ENCODE peak calls at places on chromosome 6, in ten cellular contexts. W, O, G, Y, I, P, V, D, L and M are unnamed samples.

GRCh38 chr6:90219168-90219985 is 77.3 kb downstream of the BACH2 start:
- DNase-seq in V (no peak), G (no peak), Y (peak; percentile 81), W (no peak), O (peak; percentile 90), D (no peak), P (no peak), I (peak; percentile 86), L (no peak), M (no peak)

GRCh38 chr6:18656506-18656905 is 269.4 kb downstream of the RNF144B start:
- DNase-seq in G (no peak), Y (no peak), O (no peak), P (no peak), V (no peak), D (no peak), W (no peak), L (no peak), I (no peak), M (no peak)

GRCh38 chr6:158635427-158636073 is 9.0 kb downstream of the DYNLT1 start:
- DNase-seq in V (no peak), Y (no peak), L (no peak), I (no peak), G (no peak), P (no peak), D (no peak), W (no peak), O (no peak), M (no peak)

GRCh38 chr6:118500130-118501015 is 47.7 kb upstream of the PLN start:
- DNase-seq in Y (peak; percentile 5), P (no peak), D (no peak), I (no peak), G (no peak), V (no peak), L (no peak), O (no peak), W (no peak), M (no peak)

GRCh38 chr6:159232751-159233150 is 63.6 kb downstream of the FNDC1 start:
- DNase-seq in Y (no peak), L (no peak), G (no peak), P (no peak), W (no peak), V (no peak), D (no peak), I (no peak), O (no peak), M (no peak)

GRCh38 chr6:110728501-110728900 is 86.8 kb downstream of the CDK19 start:
- DNase-seq in L (no peak), I (no peak), P (no peak), V (no peak), G (no peak), D (no peak), O (no peak), W (no peak), Y (no peak), M (no peak)

GRCh38 chr6:108942556-108943492 is 94.6 kb downstream of the ARMC2 start:
- DNase-seq in D (no peak), W (no peak), I (no peak), Y (no peak), L (peak; percentile 58), V (no peak), G (no peak), P (no peak), O (no peak), M (no peak)

GRCh38 chr6:22467645-22468044 is 101.7 kb upstream of the HDGFL1 start:
- DNase-seq in P (no peak), O (no peak), D (no peak), Y (no peak), V (no peak), L (no peak), G (no peak), I (no peak), W (no peak), M (no peak)

GRCh38 chr6:157019115-157019628 is 242.0 kb downstream of the ARID1B start:
- DNase-seq in L (no peak), W (peak; percentile 35), I (no peak), V (no peak), O (peak; percentile 55), G (no peak), D (no peak), P (no peak), Y (peak; percentile 10), M (no peak)

GRCh38 chr6:157021267-157022021 is 244.3 kb downstream of the ARID1B start:
- DNase-seq in L (peak; percentile 86), V (peak; percentile 96), I (peak; percentile 90), O (peak; percentile 81), G (peak; percentile 94), P (peak; percentile 94), Y (peak; percentile 94), W (peak; percentile 86), D (peak; percentile 94), M (peak; percentile 79)

GRCh38 chr6:157022022-157022740 is 245.0 kb downstream of the ARID1B start:
- DNase-seq in W (peak; percentile 88), G (peak; percentile 88), P (peak; percentile 95), V (peak; percentile 95), I (peak; percentile 95), D (peak; percentile 89), Y (peak; percentile 95), L (peak; percentile 76), O (peak; percentile 90), M (peak; percentile 80)

GRCh38 chr6:157019733-157020132 is 242.6 kb downstream of the ARID1B start:
- DNase-seq in I (peak; percentile 35), D (no peak), L (no peak), W (no peak), G (no peak), V (no peak), O (peak; percentile 26), Y (peak; percentile 25), P (no peak), M (no peak)

GRCh38 chr6:157020398-157021266 is 243.5 kb downstream of the ARID1B start:
- DNase-seq in G (no peak), I (peak; percentile 74), W (peak; percentile 49), L (peak; percentile 46), O (peak; percentile 67), V (peak; percentile 82), P (no peak), Y (peak; percentile 68), D (peak; percentile 66), M (peak; percentile 65)
- H3K4me1 ChIP-seq in G (peaks cover 4% of the 10 kb centered on the region), I (peaks cover 44% of the 10 kb centered on the region), W (peaks cover 3% of the 10 kb centered on the region), L (peaks cover 11% of the 10 kb centered on the region), O (peaks cover 12% of the 10 kb centered on the region), V (peaks cover 3% of the 10 kb centered on the region), P (peaks cover 42% of the 10 kb centered on the region), Y (peaks cover 20% of the 10 kb centered on the region), D (peaks cover 74% of the 10 kb centered on the region), M (peaks cover 16% of the 10 kb centered on the region)

GRCh38 chr6:31545291-31545690 is 1.1 kb downstream of the ATP6V1G2 start:
- DNase-seq in Y (no peak), O (no peak), I (no peak), W (no peak), L (no peak), D (no peak), P (no peak), G (no peak), V (no peak), M (no peak)

GRCh38 chr6:31541059-31541657 is 645 bp downstream of the DDX39B start:
- DNase-seq in W (no peak), O (peak; percentile 50), G (peak; percentile 61), P (no peak), I (peak; percentile 76), V (no peak), Y (peak; percentile 74), D (no peak), L (peak; percentile 65), M (no peak)

GRCh38 chr6:31541658-31542521 is at the start of gene DDX39B:
- DNase-seq in W (peak; percentile 96), L (peak; percentile 87), D (peak; percentile 94), P (peak; percentile 97), Y (peak; percentile 98), I (peak; percentile 98), G (peak; percentile 96), V (peak; percentile 98), O (peak; percentile 98), M (peak; percentile 96)

GRCh38 chr6:31544676-31545075 is 1.7 kb downstream of the ATP6V1G2 start:
- DNase-seq in I (no peak), Y (no peak), O (no peak), P (no peak), G (no peak), D (no peak), W (no peak), L (no peak), V (no peak), M (no peak)

GRCh38 chr6:31543639-31544038 is 1.8 kb upstream of the DDX39B start:
- DNase-seq in G (no peak), D (no peak), P (no peak), Y (no peak), I (no peak), V (no peak), L (no peak), O (no peak), W (no peak), M (no peak)
- H3K4me1 ChIP-seq in G (no peaks in the 10 kb centered on the region), D (peaks cover 59% of the 10 kb centered on the region), P (peaks cover 57% of the 10 kb centered on the region), Y (peaks cover 27% of the 10 kb centered on the region), I (peaks cover 25% of the 10 kb centered on the region), V (peaks cover 9% of the 10 kb centered on the region), L (peaks cover 39% of the 10 kb centered on the region), O (peaks cover 16% of the 10 kb centered on the region), W (peaks cover 2% of the 10 kb centered on the region), M (peaks cover 15% of the 10 kb centered on the region)

GRCh38 chr6:36126553-36127458 is 3.5 kb upstream of the MAPK13 start:
- DNase-seq in D (no peak), W (no peak), I (peak; percentile 29), O (peak; percentile 69), L (no peak), P (no peak), Y (no peak), G (peak; percentile 7), V (no peak), M (no peak)

GRCh38 chr6:36124881-36125280 is 5.4 kb upstream of the MAPK13 start:
- DNase-seq in L (no peak), G (peak; percentile 13), I (no peak), W (no peak), P (no peak), D (no peak), Y (no peak), O (no peak), V (no peak), M (no peak)

GRCh38 chr6:36125575-36125974 is 4.7 kb upstream of the MAPK13 start:
- DNase-seq in I (no peak), Y (no peak), L (no peak), D (no peak), G (peak; percentile 15), P (no peak), V (no peak), O (no peak), W (no peak), M (no peak)

GRCh38 chr6:36127462-36128016 is 2.8 kb upstream of the MAPK13 start:
- DNase-seq in V (peak; percentile 71), W (no peak), P (no peak), L (no peak), Y (peak; percentile 38), G (peak; percentile 48), I (peak; percentile 86), D (no peak), O (peak; percentile 91), M (no peak)

DNA sequence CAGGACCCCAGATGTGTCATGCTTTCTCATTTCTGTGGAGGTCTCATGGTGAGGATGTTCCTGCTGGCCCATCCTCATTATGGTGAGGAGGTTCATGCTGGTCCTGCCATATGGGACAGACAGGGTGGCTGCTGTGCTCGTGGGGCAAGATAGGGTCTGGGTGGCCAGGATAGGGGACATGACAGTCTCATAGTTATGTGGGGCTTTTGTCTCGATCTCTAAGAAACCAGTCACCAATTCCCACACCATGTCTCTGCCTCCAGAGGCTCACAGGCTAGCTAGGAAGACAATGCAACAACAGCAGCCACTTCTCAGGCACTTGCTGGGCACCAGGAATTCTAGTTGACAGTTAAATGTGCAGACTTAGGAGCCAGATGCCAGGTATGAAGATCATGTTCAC is 4.2 kb upstream of the MAPK13 start:
- DNase-seq in D (no peak), I (no peak), Y (no peak), V (no peak), L (no peak), W (no peak), P (peak; percentile 44), G (peak; percentile 2), O (no peak), M (no peak)
- H3K4me1 ChIP-seq in D (peaks cover 22% of the 10 kb centered on the region), I (peaks cover 3% of the 10 kb centered on the region), Y (peaks cover 18% of the 10 kb centered on the region), V (peaks cover 3% of the 10 kb centered on the region), L (peaks cover 41% of the 10 kb centered on the region), W (no peaks in the 10 kb centered on the region), P (peaks cover 41% of the 10 kb centered on the region), G (no peaks in the 10 kb centered on the region), O (peaks cover 28% of the 10 kb centered on the region), M (peaks cover 35% of the 10 kb centered on the region)

DNA sequence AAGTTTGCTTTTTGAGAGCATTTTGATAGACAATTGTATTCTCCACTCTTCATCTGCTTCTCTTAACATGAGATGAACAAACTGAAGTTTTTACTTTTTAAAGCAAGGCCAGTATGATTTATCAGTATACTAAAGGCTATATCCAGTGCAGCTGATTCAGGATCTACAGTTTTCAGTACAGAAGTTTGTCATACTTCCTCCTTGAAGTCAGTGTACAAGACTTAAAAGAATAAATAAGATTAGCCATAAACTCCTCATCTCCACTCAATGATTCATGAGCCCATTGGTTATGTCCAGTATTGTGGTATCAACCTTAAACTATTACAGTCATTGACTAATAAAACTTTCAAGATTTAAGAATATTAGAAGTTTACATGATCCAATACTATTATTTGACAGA is 374.8 kb upstream of the EPHA7 start:
- DNase-seq in D (no peak), L (no peak), P (no peak), V (no peak), W (no peak), Y (no peak), O (no peak), I (no peak), G (no peak), M (no peak)
- H3K4me1 ChIP-seq in D (no peaks in the 10 kb centered on the region), L (no peaks in the 10 kb centered on the region), P (no peaks in the 10 kb centered on the region), V (no peaks in the 10 kb centered on the region), W (no peaks in the 10 kb centered on the region), Y (no peaks in the 10 kb centered on the region), O (no peaks in the 10 kb centered on the region), I (no peaks in the 10 kb centered on the region), G (no peaks in the 10 kb centered on the region), M (no peaks in the 10 kb centered on the region)